ENCODE peak calls at places on chromosome 6, in nine cellular contexts. A, I, O, G, Y, X, Q, R and V are unnamed samples.

GRCh38 chr6:32189742-32190053 is 304 bp downstream of the PBX2 start:
- DNase-seq in A (no peak), I (no peak), O (no peak), G (no peak), Y (no peak), X (no peak), Q (no peak), R (no peak), V (no peak)

GRCh38 chr6:9539231-9539755 is 875.6 kb downstream of the TFAP2A start:
- DNase-seq in A (no peak), I (no peak), O (no peak), G (no peak), Y (no peak), X (no peak), Q (no peak), R (no peak), V (no peak)

GRCh38 chr6:141977782-141978181 is 154.9 kb upstream of the GJE1 start:
- DNase-seq in A (no peak), I (no peak), O (no peak), G (no peak), Y (no peak), X (no peak), Q (no peak), R (no peak), V (no peak)

GRCh38 chr6:107822154-107823046 is 1.7 kb downstream of the SCML4 start:
- DNase-seq in A (no peak), I (no peak), O (no peak), G (no peak), Y (peak; percentile 35), X (no peak), Q (no peak), R (no peak), V (no peak)

GRCh38 chr6:7235712-7236311 is 77.2 kb downstream of the SSR1 start:
- DNase-seq in A (no peak), I (no peak), O (no peak), G (peak; percentile 6), Y (no peak), X (no peak), Q (no peak), R (no peak), V (no peak)

GRCh38 chr6:90574610-90575009 is 12.3 kb downstream of the MAP3K7 start:
- DNase-seq in A (no peak), I (no peak), O (no peak), G (no peak), Y (no peak), X (no peak), Q (no peak), R (no peak), V (no peak)

GRCh38 chr6:14207493-14207892 is 89.9 kb downstream of the CD83 start:
- DNase-seq in A (no peak), I (no peak), O (no peak), G (no peak), Y (no peak), X (no peak), Q (no peak), R (no peak), V (no peak)

GRCh38 chr6:54935739-54936138 is 89.2 kb downstream of the FAM83B start:
- DNase-seq in A (no peak), I (no peak), O (peak; percentile 4), G (no peak), Y (no peak), X (no peak), Q (no peak), R (peak; percentile 71), V (no peak)

GRCh38 chr6:151916680-151917164 is 109.2 kb downstream of the ESR1 start:
- DNase-seq in A (no peak), I (no peak), O (no peak), G (no peak), Y (no peak), X (peak; percentile 68), Q (no peak), R (peak; percentile 96), V (no peak)

GRCh38 chr6:139983555-139984276 is 609.3 kb upstream of the CITED2 start:
- DNase-seq in A (no peak), I (no peak), O (no peak), G (no peak), Y (no peak), X (no peak), Q (no peak), R (no peak), V (no peak)

GRCh38 chr6:73028893-73029450 is 196.3 kb downstream of the KHDC1L start:
- DNase-seq in A (peak; percentile 12), I (no peak), O (no peak), G (no peak), Y (no peak), X (no peak), Q (no peak), R (no peak), V (no peak)

GRCh38 chr6:52609968-52610367 is 33.1 kb upstream of the TRAM2 start:
- DNase-seq in A (no peak), I (no peak), O (no peak), G (no peak), Y (no peak), X (no peak), Q (no peak), R (no peak), V (no peak)

GRCh38 chr6:151389640-151390275 is 1.6 kb downstream of the ZBTB2 start:
- DNase-seq in A (peak; percentile 61), I (peak; percentile 51), O (peak; percentile 74), G (peak; percentile 46), Y (no peak), X (peak; percentile 80), Q (peak; percentile 74), R (no peak), V (peak; percentile 81)

GRCh38 chr6:150189176-150189575 is 46.3 kb downstream of the PPP1R14C start:
- DNase-seq in A (no peak), I (no peak), O (no peak), G (no peak), Y (no peak), X (no peak), Q (no peak), R (no peak), V (no peak)

GRCh38 chr6:3518356-3518841 is 61.5 kb upstream of the SLC22A23 start:
- DNase-seq in A (no peak), I (no peak), O (peak; percentile 46), G (no peak), Y (no peak), X (peak; percentile 32), Q (no peak), R (peak; percentile 64), V (peak; percentile 64)

GRCh38 chr6:160120087-160120486 is 1.5 kb upstream of the SLC22A1 start:
- DNase-seq in A (no peak), I (no peak), O (no peak), G (no peak), Y (no peak), X (no peak), Q (no peak), R (no peak), V (no peak)

GRCh38 chr6:37614059-37614940 is 83.4 kb downstream of the MDGA1 start:
- DNase-seq in A (no peak), I (no peak), O (no peak), G (no peak), Y (no peak), X (no peak), Q (no peak), R (no peak), V (no peak)

GRCh38 chr6:14243617-14244016 is 126.0 kb downstream of the CD83 start:
- DNase-seq in A (no peak), I (no peak), O (no peak), G (no peak), Y (no peak), X (no peak), Q (no peak), R (no peak), V (no peak)

GRCh38 chr6:99324996-99325395 is 24.5 kb downstream of the FAXC start:
- DNase-seq in A (no peak), I (no peak), O (no peak), G (no peak), Y (no peak), X (no peak), Q (no peak), R (no peak), V (no peak)

GRCh38 chr6:157755032-157755751 is 67.9 kb upstream of the SNX9 start:
- DNase-seq in A (no peak), I (no peak), O (no peak), G (no peak), Y (no peak), X (no peak), Q (no peak), R (no peak), V (no peak)

GRCh38 chr6:33771342-33772113 is 17.4 kb downstream of the LEMD2 start:
- DNase-seq in A (peak; percentile 85), I (peak; percentile 92), O (peak; percentile 59), G (peak; percentile 89), Y (peak; percentile 54), X (peak; percentile 70), Q (peak; percentile 87), R (peak; percentile 81), V (peak; percentile 80)

GRCh38 chr6:112251170-112251945 is 3.0 kb downstream of the LAMA4 start:
- DNase-seq in A (no peak), I (no peak), O (peak; percentile 54), G (no peak), Y (no peak), X (peak; percentile 84), Q (no peak), R (no peak), V (no peak)

GRCh38 chr6:85470023-85470410 is 20.1 kb downstream of the NT5E start:
- DNase-seq in A (no peak), I (no peak), O (no peak), G (no peak), Y (no peak), X (no peak), Q (no peak), R (no peak), V (no peak)

GRCh38 chr6:150800596-150801310 is 64.7 kb upstream of the MTHFD1L start:
- DNase-seq in A (no peak), I (no peak), O (no peak), G (no peak), Y (no peak), X (no peak), Q (no peak), R (no peak), V (no peak)

GRCh38 chr6:134651519-134651918 is 298.4 kb downstream of the ALDH8A1 start:
- DNase-seq in A (no peak), I (no peak), O (no peak), G (no peak), Y (no peak), X (no peak), Q (no peak), R (no peak), V (no peak)

GRCh38 chr6:118725944-118726343 is 74.6 kb upstream of the CEP85L start:
- DNase-seq in A (no peak), I (no peak), O (no peak), G (no peak), Y (peak; percentile 65), X (no peak), Q (no peak), R (no peak), V (no peak)

GRCh38 chr6:166618866-166619761 is 7.9 kb downstream of the RPS6KA2 start:
- DNase-seq in A (no peak), I (no peak), O (no peak), G (no peak), Y (no peak), X (no peak), Q (no peak), R (no peak), V (no peak)

GRCh38 chr6:143579703-143580102 is 68.2 kb upstream of the FUCA2 start:
- DNase-seq in A (no peak), I (no peak), O (no peak), G (no peak), Y (no peak), X (peak; percentile 36), Q (no peak), R (peak; percentile 67), V (no peak)

GRCh38 chr6:97064578-97064977 is 140.1 kb downstream of the KLHL32 start:
- DNase-seq in A (no peak), I (no peak), O (peak; percentile 7), G (no peak), Y (no peak), X (no peak), Q (no peak), R (no peak), V (no peak)

GRCh38 chr6:100353276-100354015 is 111.3 kb downstream of the SIM1 start:
- DNase-seq in A (no peak), I (no peak), O (no peak), G (no peak), Y (no peak), X (no peak), Q (no peak), R (no peak), V (no peak)

GRCh38 chr6:35297541-35298481 is at the start of gene DEF6:
- DNase-seq in A (peak; percentile 89), I (peak; percentile 93), O (peak; percentile 84), G (peak; percentile 48), Y (peak; percentile 74), X (peak; percentile 68), Q (peak; percentile 91), R (no peak), V (peak; percentile 81)